ENCODE peak calls at places on chromosomes 13 and 19, in five cellular contexts. B is right lobe of liver, X is NB4, W is adrenal gland, Y is breast epithelium. C is an unnamed sample.

GRCh38 chr19:14563989-14564650 is 7.7 kb downstream of the NDUFB7 start:
- DNase-seq in B (no peak), X (peak; percentile 48), W (no peak), Y (no peak), C (no peak)

GRCh38 chr13:65562305-65562704 is 1667.8 kb downstream of the PCDH9 start:
- DNase-seq in B (no peak), X (no peak), W (no peak), Y (no peak), C (no peak)

GRCh38 chr19:2663920-2664571 is 38.4 kb downstream of the GNG7 start:
- DNase-seq in B (no peak), X (peak; percentile 27), W (no peak), Y (no peak), C (peak; percentile 47)

GRCh38 chr13:22194106-22194810 is 523.4 kb downstream of the FGF9 start:
- DNase-seq in B (no peak), X (no peak), W (peak; percentile 66), Y (no peak), C (no peak)

GRCh38 chr13:77820431-77821149 is 98.0 kb downstream of the EDNRB start:
- DNase-seq in B (no peak), X (peak; percentile 7), W (no peak), Y (no peak), C (no peak)

GRCh38 chr13:97653741-97654140 is 219.8 kb downstream of the RAP2A start:
- DNase-seq in B (no peak), X (no peak), W (no peak), Y (peak; percentile 35), C (no peak)

GRCh38 chr13:20351279-20352022 is 119.3 kb upstream of the GJB6 start:
- DNase-seq in B (no peak), X (peak; percentile 88), W (no peak), Y (no peak), C (no peak)

GRCh38 chr19:43124360-43124759 is 41.9 kb upstream of the PSG2 start:
- DNase-seq in B (no peak), X (no peak), W (no peak), Y (no peak), C (no peak)

DNA sequence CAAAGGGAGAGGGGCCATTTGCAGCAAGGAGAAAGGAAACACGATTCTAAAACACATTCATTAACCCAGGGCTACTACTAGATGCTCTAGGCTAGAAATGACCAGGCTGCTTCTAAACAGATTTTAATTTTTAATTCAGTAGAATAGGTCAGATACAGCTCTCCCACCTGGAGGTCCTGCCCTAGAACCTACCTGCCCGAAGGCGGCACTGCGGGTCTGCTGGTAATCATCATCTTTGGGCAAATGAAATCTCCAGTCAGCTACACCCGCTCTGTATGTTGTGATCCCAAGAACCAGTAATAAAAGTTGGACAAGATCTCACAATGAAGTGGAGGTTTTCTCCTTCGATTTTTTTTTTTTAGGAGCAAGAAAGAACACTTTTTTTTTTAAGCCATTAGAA is 345.3 kb downstream of the ENOX1 start:
- DNase-seq in B (no peak), X (no peak), W (no peak), Y (no peak), C (no peak)
- TF ChIP-seq POLR2A in B (no peak), X (no peak), W (no peak), Y (no peak), C (no peak)

GRCh38 chr13:40993987-40994386 is 25.1 kb downstream of the ELF1 start:
- DNase-seq in B (no peak), X (no peak), W (no peak), Y (peak; percentile 60), C (peak; percentile 45)
- H3K4me3 ChIP-seq in B (no peak overlapping the region), X (no peak overlapping the region), W (no peak overlapping the region), Y (peak overlapping the region; percentile 2), C (no peak overlapping the region)

GRCh38 chr19:47436712-47437401 is 17.5 kb upstream of the MEIS3 start:
- DNase-seq in B (peak; percentile 85), X (peak; percentile 91), W (peak; percentile 80), Y (peak; percentile 66), C (peak; percentile 91)
- TF ChIP-seq CTCF in B (peak; percentile 87), X (peak; percentile 100), W (peak; percentile 78), Y (peak; percentile 94), C (peak; percentile 88)

GRCh38 chr13:79395881-79396280 is 10.2 kb downstream of the RBM26 start:
- DNase-seq in B (no peak), X (peak; percentile 23), W (no peak), Y (no peak), C (no peak)

GRCh38 chr13:79398169-79398568 is 7.9 kb downstream of the RBM26 start:
- DNase-seq in B (no peak), X (no peak), W (no peak), Y (no peak), C (no peak)

GRCh38 chr13:79392882-79393563 is 13.0 kb downstream of the RBM26 start:
- DNase-seq in B (no peak), X (peak; percentile 68), W (no peak), Y (no peak), C (no peak)

GRCh38 chr13:79389031-79389430 is 17.0 kb downstream of the RBM26 start:
- DNase-seq in B (no peak), X (peak; percentile 58), W (no peak), Y (no peak), C (no peak)

DNA sequence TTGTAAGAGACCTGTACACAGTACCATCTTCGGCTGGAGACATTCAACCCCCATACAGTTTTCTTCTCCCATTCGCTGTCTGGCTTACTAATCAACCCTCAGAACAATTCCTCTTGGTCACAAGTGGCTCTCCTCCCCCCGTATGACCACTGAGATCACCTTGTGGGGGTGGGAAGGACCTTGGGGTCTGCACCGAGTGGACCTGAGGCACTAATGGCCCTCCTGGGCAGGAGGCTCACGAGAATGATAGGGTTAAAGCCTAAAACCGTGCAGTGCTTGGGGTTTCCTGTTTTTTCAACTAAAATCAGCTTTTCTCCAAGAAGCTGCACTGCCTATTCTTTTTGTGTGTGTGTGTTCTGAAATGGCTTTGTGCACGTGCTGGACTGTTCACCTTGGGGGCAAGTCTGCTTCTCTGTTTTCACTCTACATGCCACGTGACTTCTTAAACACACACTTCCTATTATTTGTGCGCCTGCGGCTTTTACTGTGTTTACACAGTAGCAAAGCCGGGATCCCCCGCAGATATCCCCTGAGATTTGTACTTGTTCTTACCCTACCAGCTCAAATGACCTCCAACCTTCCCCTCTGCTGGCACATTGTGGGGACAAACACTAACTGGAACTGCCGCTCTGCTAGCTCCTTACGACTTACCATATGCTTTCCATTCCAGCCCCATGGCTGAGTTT is 12.3 kb downstream of the RBM26 start:
- DNase-seq in B (no peak), X (peak; percentile 96), W (no peak), Y (no peak), C (peak; percentile 80)
- TF ChIP-seq POLR2A in B (no peak), X (peak; percentile 27), W (no peak), Y (no peak), C (no peak)

C was measured in stomach.